ENCODE peak calls at places on chromosomes 13 and 19, in seven cellular contexts. I is lower lobe of right lung, Z is mammary epithelial cell, W is thyroid gland, Y is fibroblast of lung, V is tibial nerve, E is neural progenitor cell. S is an unnamed sample. For H3K36me3 and H3K27me3, the result is how much of the 10 kb centered on the place peaks cover.

GRCh38 chr19:39546599-39546998 is 6.6 kb upstream of the EID2 start:
- DNase-seq in I (no peak), V (no peak), W (no peak), Z (peak), E (no peak), Y (no peak), S (no peak)

GRCh38 chr13:78650725-78651083 is 8.3 kb downstream of the OBI1 start:
- DNase-seq in Y (no peak), E (no peak), V (no peak), I (no peak), Z (no peak), W (no peak), S (no peak)

GRCh38 chr19:15248106-15248505 is 15.9 kb upstream of the EPHX3 start:
- DNase-seq in V (no peak), Y (no peak), I (no peak), Z (no peak), E (no peak), W (no peak), S (no peak)

GRCh38 chr13:45398862-45399261 is 19.3 kb downstream of the SLC25A30 start:
- DNase-seq in V (no peak), E (no peak), W (no peak), Y (no peak), I (no peak), Z (no peak), S (no peak)

GRCh38 chr13:40490086-40490723 is 176.2 kb downstream of the FOXO1 start:
- DNase-seq in Z (no peak), V (no peak), Y (no peak), I (no peak), W (peak), E (no peak), S (no peak)

GRCh38 chr19:38148337-38148736 is 75.7 kb downstream of the DPF1 start:
- DNase-seq in Z (no peak), Y (no peak), I (no peak), E (no peak), W (no peak), V (no peak), S (no peak)

GRCh38 chr19:53082929-53083328 is 20.3 kb downstream of the ZNF160 start:
- DNase-seq in E (no peak), Z (no peak), I (no peak), Y (no peak), W (no peak), V (no peak), S (no peak)

GRCh38 chr13:102225892-102226291 is 176.0 kb downstream of the FGF14 start:
- DNase-seq in Y (no peak), V (no peak), E (no peak), I (no peak), Z (no peak), W (no peak), S (no peak)

GRCh38 chr19:6415592-6416190 is 8.9 kb downstream of the KHSRP start:
- DNase-seq in E (no peak), V (no peak), Y (no peak), W (no peak), I (no peak), Z (no peak), S (no peak)
- H3K36me3 ChIP-seq in E (under half), V (under half), Y (under half), W (half or more), I (half or more), Z (under half), S (half or more)

DNA sequence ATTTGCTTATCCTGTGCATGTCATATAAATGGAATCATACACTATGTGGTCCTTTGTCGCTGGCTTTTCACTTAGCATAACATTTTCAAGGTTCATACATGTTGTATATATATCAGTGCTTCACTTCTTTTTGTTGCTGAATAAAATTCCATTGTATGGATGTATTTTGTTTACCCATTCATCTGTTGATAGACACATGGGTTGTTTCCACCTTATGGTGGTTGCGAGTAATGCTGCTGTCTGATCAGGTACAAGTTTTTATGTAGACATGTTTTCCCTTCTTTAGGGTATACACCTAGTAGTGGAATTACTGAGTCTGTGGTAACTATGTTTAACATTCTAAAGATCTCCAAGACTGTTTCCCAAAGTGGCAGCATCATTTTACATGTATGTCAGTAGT is 102.5 kb downstream of the RNF17 start:
- DNase-seq in V (no peak), E (no peak), I (no peak), Y (no peak), Z (no peak), W (no peak), S (no peak)
- TF ChIP-seq CTCF in V (no peak), E (no peak), I (no peak), Y (no peak), Z (peak), W (no peak), S (no peak)

DNA sequence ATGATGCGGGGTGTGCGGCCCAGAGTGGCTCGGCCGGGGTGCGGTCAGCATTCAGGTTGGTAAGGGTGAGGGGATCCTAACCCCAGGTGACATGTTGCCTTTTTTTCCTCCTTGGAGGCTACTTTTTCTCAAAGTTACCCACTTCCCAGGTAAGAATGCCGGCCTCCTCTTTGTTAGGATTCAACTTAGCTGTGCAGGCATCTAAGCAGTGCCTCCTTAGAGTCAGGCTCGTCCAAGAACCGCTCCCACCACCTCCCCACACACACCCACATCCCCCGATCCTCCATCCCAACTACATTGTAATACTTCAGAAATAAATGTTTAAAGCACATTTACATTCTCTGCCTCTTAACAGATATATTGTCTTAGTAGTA is 733 bp upstream of the ENOX1 start:
- DNase-seq in Z (no peak), E (peak), I (no peak), Y (no peak), V (no peak), W (no peak), S (no peak)
- H3K27me3 ChIP-seq in Z (under half), E (half or more), I (under half), Y (under half), V (under half), W (under half), S (under half)

DNA sequence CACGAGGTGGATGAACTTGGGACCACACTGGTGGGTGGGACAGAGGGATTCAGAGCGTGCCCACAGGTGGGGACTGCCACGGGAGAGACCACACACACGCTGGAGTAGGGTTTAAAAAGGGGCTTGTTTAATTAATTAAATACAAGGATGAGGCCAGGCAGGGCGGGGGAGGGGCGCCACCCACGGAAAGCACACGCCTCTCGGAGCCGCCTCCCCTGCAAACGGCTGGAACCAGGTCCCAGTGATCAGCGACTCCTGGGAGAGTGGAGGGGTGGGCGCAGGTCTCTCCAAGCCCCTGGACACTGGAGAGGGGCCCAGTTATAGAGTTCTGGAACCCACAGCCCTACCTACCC is 4.0 kb upstream of the REXO1 start:
- DNase-seq in V (no peak), E (no peak), Z (no peak), W (no peak), Y (no peak), I (no peak), S (no peak)
- H3K36me3 ChIP-seq in V (under half), E (under half), Z (under half), W (under half), Y (under half), I (under half), S (under half)